ENCODE peak calls at places on chromosomes 7 and 10, in six cellular contexts. One of them, this sample, is unnamed.
A peak's percentile ranks its signal among the peaks of the same experiment; 100 is the strongest.

GRCh38 chr7:48390381-48391327 is 219.4 kb downstream of the ABCA13 start:
- DNase-seq in HCT116: no peak
- DNase-seq in K562: no peak
- DNase-seq in A549: no peak
- DNase-seq in GM12878: no peak
- DNase-seq in HepG2: no peak
- DNase-seq in this sample: no peak

GRCh38 chr7:151875862-151876111 is 1.1 kb downstream of the PRKAG2 start:
- DNase-seq in K562: no peak
- DNase-seq in HCT116: no peak
- DNase-seq in A549: peak; percentile 53
- DNase-seq in GM12878: no peak
- DNase-seq in HepG2: no peak
- DNase-seq in this sample: peak; percentile 97

GRCh38 chr7:151068069-151068773 is 8.8 kb downstream of the SLC4A2 start:
- DNase-seq in A549: no peak
- DNase-seq in HepG2: no peak
- DNase-seq in K562: no peak
- DNase-seq in HCT116: no peak
- DNase-seq in GM12878: no peak
- DNase-seq in this sample: no peak

GRCh38 chr10:13631594-13631993 is 44.8 kb downstream of the PRPF18 start:
- DNase-seq in A549: no peak
- DNase-seq in K562: no peak
- DNase-seq in HepG2: no peak
- DNase-seq in HCT116: no peak
- DNase-seq in GM12878: no peak
- DNase-seq in this sample: no peak

GRCh38 chr10:79014796-79015195 is 54.0 kb upstream of the ZMIZ1 start:
- DNase-seq in A549: no peak
- DNase-seq in K562: no peak
- DNase-seq in HCT116: no peak
- DNase-seq in HepG2: no peak
- DNase-seq in GM12878: no peak
- DNase-seq in this sample: no peak

GRCh38 chr10:1854271-1854670 is 116.9 kb upstream of the ADARB2 start:
- DNase-seq in HepG2: no peak
- DNase-seq in GM12878: no peak
- DNase-seq in A549: no peak
- DNase-seq in K562: no peak
- DNase-seq in HCT116: no peak
- DNase-seq in this sample: no peak

GRCh38 chr7:96135241-96135640 is 186.7 kb downstream of the SLC25A13 start:
- DNase-seq in HepG2: no peak
- DNase-seq in GM12878: no peak
- DNase-seq in HCT116: no peak
- DNase-seq in A549: no peak
- DNase-seq in K562: no peak
- DNase-seq in this sample: no peak

GRCh38 chr7:96426027-96426426 is 104.1 kb upstream of the SLC25A13 start:
- DNase-seq in GM12878: no peak
- DNase-seq in HepG2: no peak
- DNase-seq in HCT116: no peak
- DNase-seq in K562: no peak
- DNase-seq in A549: no peak
- DNase-seq in this sample: no peak

GRCh38 chr7:36514289-36515243 is 124.9 kb downstream of the ANLN start:
- DNase-seq in HCT116: no peak
- DNase-seq in K562: no peak
- DNase-seq in A549: no peak
- DNase-seq in GM12878: no peak
- DNase-seq in HepG2: no peak
- DNase-seq in this sample: peak; percentile 66

GRCh38 chr10:13775786-13776780 is 189.3 kb downstream of the PRPF18 start:
- DNase-seq in K562: no peak
- DNase-seq in HepG2: no peak
- DNase-seq in GM12878: no peak
- DNase-seq in HCT116: no peak
- DNase-seq in A549: no peak
- DNase-seq in this sample: no peak

GRCh38 chr7:151410405-151411390 is 860 bp upstream of the WDR86 start:
- DNase-seq in HCT116: no peak
- DNase-seq in K562: no peak
- DNase-seq in GM12878: no peak
- DNase-seq in A549: no peak
- DNase-seq in HepG2: no peak
- DNase-seq in this sample: peak; percentile 93

GRCh38 chr7:24378871-24379608 is 95.0 kb downstream of the NPY start:
- DNase-seq in HepG2: no peak
- DNase-seq in K562: no peak
- DNase-seq in A549: peak; percentile 18
- DNase-seq in GM12878: no peak
- DNase-seq in HCT116: peak; percentile 41
- DNase-seq in this sample: no peak

GRCh38 chr7:584122-584465 is 64.4 kb upstream of the PDGFA start:
- DNase-seq in GM12878: no peak
- DNase-seq in HCT116: no peak
- DNase-seq in A549: no peak
- DNase-seq in HepG2: no peak
- DNase-seq in K562: no peak
- DNase-seq in this sample: no peak

GRCh38 chr7:16564909-16565426 is 38.3 kb downstream of the LRRC72 start:
- DNase-seq in GM12878: peak; percentile 8
- DNase-seq in A549: peak; percentile 59
- DNase-seq in HepG2: peak; percentile 38
- DNase-seq in K562: peak; percentile 51
- DNase-seq in HCT116: peak; percentile 66
- DNase-seq in this sample: peak; percentile 61

GRCh38 chr7:119664601-119665000 is 608.4 kb upstream of the KCND2 start:
- DNase-seq in A549: no peak
- DNase-seq in HCT116: no peak
- DNase-seq in K562: no peak
- DNase-seq in HepG2: no peak
- DNase-seq in GM12878: no peak
- DNase-seq in this sample: no peak

GRCh38 chr7:123230603-123231002 is 30.8 kb upstream of the SLC13A1 start:
- DNase-seq in K562: no peak
- DNase-seq in GM12878: no peak
- DNase-seq in HCT116: no peak
- DNase-seq in A549: no peak
- DNase-seq in HepG2: no peak
- DNase-seq in this sample: no peak

GRCh38 chr10:3790858-3791257 is 5.8 kb upstream of the KLF6 start:
- DNase-seq in HCT116: no peak
- DNase-seq in GM12878: no peak
- DNase-seq in HepG2: no peak
- DNase-seq in K562: no peak
- DNase-seq in A549: no peak
- DNase-seq in this sample: no peak

GRCh38 chr7:157652161-157652953 is 315.6 kb downstream of the DNAJB6 start:
- DNase-seq in HCT116: no peak
- DNase-seq in HepG2: no peak
- DNase-seq in GM12878: no peak
- DNase-seq in K562: no peak
- DNase-seq in A549: no peak
- DNase-seq in this sample: peak; percentile 31

GRCh38 chr10:77888356-77888703 is 38.2 kb downstream of the DLG5 start:
- DNase-seq in A549: no peak
- DNase-seq in HepG2: no peak
- DNase-seq in HCT116: no peak
- DNase-seq in GM12878: no peak
- DNase-seq in K562: no peak
- DNase-seq in this sample: no peak

GRCh38 chr10:68897336-68897741 is 3.8 kb upstream of the DDX50 start:
- DNase-seq in A549: peak; percentile 49
- DNase-seq in HCT116: peak; percentile 48
- DNase-seq in HepG2: peak; percentile 64
- DNase-seq in GM12878: no peak
- DNase-seq in K562: peak; percentile 39
- DNase-seq in this sample: peak; percentile 64

GRCh38 chr10:76422769-76423168 is 991.3 kb downstream of the LRMDA start:
- DNase-seq in HCT116: no peak
- DNase-seq in GM12878: no peak
- DNase-seq in HepG2: no peak
- DNase-seq in K562: no peak
- DNase-seq in A549: no peak
- DNase-seq in this sample: no peak

GRCh38 chr7:39099146-39099545 is 121.4 kb downstream of the POU6F2 start:
- DNase-seq in K562: no peak
- DNase-seq in HepG2: no peak
- DNase-seq in A549: no peak
- DNase-seq in HCT116: no peak
- DNase-seq in GM12878: no peak
- DNase-seq in this sample: no peak

GRCh38 chr10:71911296-71911954 is 52.8 kb upstream of the CHST3 start:
- DNase-seq in HCT116: no peak
- DNase-seq in A549: no peak
- DNase-seq in HepG2: no peak
- DNase-seq in K562: no peak
- DNase-seq in GM12878: no peak
- DNase-seq in this sample: no peak

GRCh38 chr10:17439552-17439951 is 14.8 kb downstream of the ST8SIA6 start:
- DNase-seq in HCT116: no peak
- DNase-seq in HepG2: no peak
- DNase-seq in K562: no peak
- DNase-seq in GM12878: no peak
- DNase-seq in A549: no peak
- DNase-seq in this sample: no peak

GRCh38 chr7:4791738-4792536 is 16.5 kb downstream of the AP5Z1 start:
- DNase-seq in GM12878: no peak
- DNase-seq in HCT116: peak; percentile 26
- DNase-seq in HepG2: peak; percentile 23
- DNase-seq in K562: peak; percentile 91
- DNase-seq in A549: no peak
- DNase-seq in this sample: peak; percentile 96

GRCh38 chr10:46787321-46787615 is 124.0 kb upstream of the PTPN20 start:
- DNase-seq in K562: peak; percentile 3
- DNase-seq in A549: peak; percentile 0
- DNase-seq in HepG2: peak; percentile 24
- DNase-seq in HCT116: no peak
- DNase-seq in GM12878: no peak
- DNase-seq in this sample: peak; percentile 21
- TF ChIP-seq REST in K562: no peak
- TF ChIP-seq REST in A549: no peak
- TF ChIP-seq REST in HepG2: no peak
- TF ChIP-seq REST in HCT116: no peak
- TF ChIP-seq REST in GM12878: no peak
- TF ChIP-seq REST in this sample: no peak

GRCh38 chr7:86660950-86661462 is 17.3 kb downstream of the GRM3 start:
- DNase-seq in A549: no peak
- DNase-seq in GM12878: no peak
- DNase-seq in K562: no peak
- DNase-seq in HCT116: no peak
- DNase-seq in HepG2: no peak
- DNase-seq in this sample: no peak
- TF ChIP-seq RAD21 in A549: no peak
- TF ChIP-seq RAD21 in GM12878: no peak
- TF ChIP-seq RAD21 in K562: no peak
- TF ChIP-seq RAD21 in HCT116: no peak
- TF ChIP-seq RAD21 in HepG2: no peak
- TF ChIP-seq RAD21 in this sample: no peak

DNA sequence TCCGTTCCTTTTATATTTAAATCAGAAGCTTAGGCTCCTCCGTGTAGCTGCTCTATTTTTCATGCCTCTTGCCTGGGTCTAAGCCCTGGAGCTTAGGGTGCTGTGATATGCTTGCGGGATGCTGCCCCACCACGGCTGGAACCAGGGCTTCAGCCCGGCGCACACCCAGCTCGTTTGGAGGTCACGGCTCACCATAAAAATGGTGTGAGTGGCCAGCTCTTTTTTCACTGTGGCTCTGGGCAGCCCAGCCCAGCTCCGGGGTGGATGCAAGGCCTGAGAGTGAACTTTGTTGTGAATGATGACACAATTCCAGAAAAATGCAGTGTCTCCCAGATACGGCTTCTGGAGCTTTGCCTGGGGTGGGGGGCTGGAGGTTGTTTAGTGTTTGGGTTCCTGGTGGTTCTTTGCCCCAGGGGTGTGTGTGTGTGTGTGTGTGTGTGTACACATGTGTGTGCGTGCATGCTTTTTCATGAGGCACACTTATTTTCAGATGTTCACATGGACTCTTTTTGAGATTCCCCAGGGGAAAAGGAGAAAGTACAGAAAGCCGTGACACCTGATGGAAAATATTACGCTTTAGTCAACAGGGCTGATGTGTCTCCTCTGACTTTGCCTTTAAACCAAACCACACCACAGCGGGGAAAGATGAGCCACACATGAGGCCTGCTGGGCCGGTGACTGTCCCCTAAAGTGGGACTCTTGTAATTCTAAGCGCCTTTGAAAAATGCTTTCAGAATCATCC is 46.2 kb downstream of the GRK5 start:
- DNase-seq in GM12878: no peak
- DNase-seq in HepG2: peak; percentile 92
- DNase-seq in K562: no peak
- DNase-seq in HCT116: peak; percentile 97
- DNase-seq in A549: peak; percentile 82
- DNase-seq in this sample: peak; percentile 44
- TF ChIP-seq REST in GM12878: no peak
- TF ChIP-seq REST in HepG2: no peak
- TF ChIP-seq REST in K562: no peak
- TF ChIP-seq REST in HCT116: no peak
- TF ChIP-seq REST in A549: no peak
- TF ChIP-seq REST in this sample: peak; percentile 11

GRCh38 chr7:22291979-22292378 is 65.0 kb downstream of the RAPGEF5 start:
- DNase-seq in GM12878: no peak
- DNase-seq in HCT116: no peak
- DNase-seq in A549: no peak
- DNase-seq in HepG2: no peak
- DNase-seq in K562: no peak
- DNase-seq in this sample: peak; percentile 31

GRCh38 chr7:22288212-22288611 is 68.7 kb downstream of the RAPGEF5 start:
- DNase-seq in K562: peak; percentile 11
- DNase-seq in HepG2: no peak
- DNase-seq in A549: no peak
- DNase-seq in GM12878: no peak
- DNase-seq in HCT116: no peak
- DNase-seq in this sample: no peak

GRCh38 chr7:22296265-22296566 is 60.7 kb downstream of the RAPGEF5 start:
- DNase-seq in GM12878: no peak
- DNase-seq in A549: no peak
- DNase-seq in HCT116: no peak
- DNase-seq in HepG2: no peak
- DNase-seq in K562: no peak
- DNase-seq in this sample: no peak

GRCh38 chr7:22295402-22296264 is 61.3 kb downstream of the RAPGEF5 start:
- DNase-seq in GM12878: no peak
- DNase-seq in A549: no peak
- DNase-seq in HepG2: no peak
- DNase-seq in K562: no peak
- DNase-seq in HCT116: no peak
- DNase-seq in this sample: no peak

DNA sequence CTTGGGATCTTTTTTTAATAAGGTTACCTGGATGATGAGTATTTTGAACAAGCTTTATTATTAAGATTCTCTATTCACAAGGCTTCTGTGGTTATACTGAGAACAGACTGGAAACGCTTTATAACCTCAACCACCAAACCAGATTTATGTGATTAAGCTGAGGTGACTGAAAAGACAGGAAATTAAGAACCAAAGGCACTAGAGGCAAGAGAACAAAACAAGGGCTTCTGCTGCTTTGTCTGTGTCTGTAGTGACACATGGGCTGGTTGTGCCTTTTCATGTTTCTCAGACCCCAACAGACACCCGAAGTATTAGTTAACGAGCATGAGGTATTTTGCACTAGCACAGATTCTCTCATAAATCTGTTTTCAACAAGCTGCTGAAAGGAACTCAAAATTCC is 64.4 kb downstream of the RAPGEF5 start:
- DNase-seq in A549: no peak
- DNase-seq in K562: no peak
- DNase-seq in HepG2: no peak
- DNase-seq in GM12878: no peak
- DNase-seq in HCT116: no peak
- DNase-seq in this sample: no peak
- TF ChIP-seq RAD21 in A549: no peak
- TF ChIP-seq RAD21 in K562: no peak
- TF ChIP-seq RAD21 in HepG2: no peak
- TF ChIP-seq RAD21 in GM12878: no peak
- TF ChIP-seq RAD21 in HCT116: no peak
- TF ChIP-seq RAD21 in this sample: no peak

This sample was measured in SK-N-SH.